ENCODE peak calls at places on chromosome 1, in seven cellular contexts. Q is lung microvascular endothelial cell, M is body of pancreas, P is right cardiac atrium, T is cardiac fibroblast, V is NCI-H774, X is GM23248. G is an unnamed sample.

GRCh38 chr1:93093332-93094006 is 14.4 kb downstream of the MTF2 start:
- DNase-seq in Q (no peak), M (no peak), P (no peak), T (no peak), V (no peak), X (no peak), G (no peak)

GRCh38 chr1:12407050-12407961 is 177.5 kb downstream of the VPS13D start:
- DNase-seq in Q (peak), M (peak), P (no peak), T (peak), V (no peak), X (peak), G (no peak)

GRCh38 chr1:49298304-49298703 is 521.6 kb upstream of the BEND5 start:
- DNase-seq in Q (no peak), M (peak), P (peak), T (peak), V (no peak), X (no peak), G (peak)

GRCh38 chr1:6351480-6352137 is 42.0 kb downstream of the ACOT7 start:
- DNase-seq in Q (peak), M (peak), P (peak), T (no peak), V (no peak), X (no peak), G (peak)

GRCh38 chr1:159771501-159771900 is 9.3 kb upstream of the DUSP23 start:
- DNase-seq in Q (no peak), M (no peak), P (no peak), T (no peak), V (no peak), X (no peak), G (no peak)

GRCh38 chr1:215793210-215793609 is 226.1 kb downstream of the KCTD3 start:
- DNase-seq in Q (no peak), M (no peak), P (no peak), T (peak), V (peak), X (peak), G (no peak)

GRCh38 chr1:116817582-116818064 is 63.4 kb downstream of the CD2 start:
- DNase-seq in Q (peak), M (peak), P (no peak), T (no peak), V (peak), X (peak), G (peak)

GRCh38 chr1:38132681-38133080 is 86.1 kb upstream of the POU3F1 start:
- DNase-seq in Q (no peak), M (no peak), P (no peak), T (no peak), V (no peak), X (no peak), G (no peak)

GRCh38 chr1:80533178-80533577 is 1267.6 kb upstream of the ADGRL2 start:
- DNase-seq in Q (no peak), M (no peak), P (no peak), T (no peak), V (no peak), X (no peak), G (no peak)

GRCh38 chr1:209823143-209824041 is 4.4 kb upstream of the UTP25 start:
- DNase-seq in Q (peak), M (no peak), P (no peak), T (peak), V (peak), X (peak), G (no peak)

GRCh38 chr1:154999651-155000474 is 2.7 kb upstream of the ZBTB7B start:
- DNase-seq in Q (peak), M (peak), P (peak), T (no peak), V (peak), X (peak), G (peak)

GRCh38 chr1:225658041-225658440 is 5.1 kb upstream of the ENAH start:
- DNase-seq in Q (no peak), M (no peak), P (no peak), T (no peak), V (no peak), X (peak), G (no peak)

GRCh38 chr1:182101415-182102041 is 40.0 kb upstream of the ZNF648 start:
- DNase-seq in Q (no peak), M (peak), P (no peak), T (no peak), V (no peak), X (no peak), G (peak)

GRCh38 chr1:225811622-225812487 is 1.9 kb downstream of the EPHX1 start:
- DNase-seq in Q (peak), M (peak), P (peak), T (peak), V (no peak), X (peak), G (no peak)